ENCODE peak calls at places on chromosomes 11 and 22, in five cellular contexts. One of them, this sample, is unnamed.

GRCh38 chr22:20154602-20155183 is 3.8 kb upstream of the CCDC188 start:
- DNase-seq in esophagus squamous epithelium: no peak
- DNase-seq in activated T-cell treated with anti-CD3 and anti-CD28 coated beads for 1 hour: no peak
- DNase-seq in omental fat pad: no peak
- DNase-seq in uterus: no peak
- DNase-seq in this sample: no peak

GRCh38 chr11:69403556-69404215 is 77.8 kb upstream of the LINC01488 start:
- DNase-seq in esophagus squamous epithelium: no peak
- DNase-seq in activated T-cell treated with anti-CD3 and anti-CD28 coated beads for 1 hour: no peak
- DNase-seq in omental fat pad: no peak
- DNase-seq in uterus: no peak
- DNase-seq in this sample: peak; percentile 23

GRCh38 chr11:45180888-45181594 is 34.6 kb downstream of the PRDM11 start:
- DNase-seq in esophagus squamous epithelium: no peak
- DNase-seq in activated T-cell treated with anti-CD3 and anti-CD28 coated beads for 1 hour: peak; percentile 27
- DNase-seq in omental fat pad: no peak
- DNase-seq in uterus: peak; percentile 79
- DNase-seq in this sample: peak; percentile 92

GRCh38 chr11:48107188-48107704 is 109.4 kb upstream of the OR4B1 start:
- DNase-seq in esophagus squamous epithelium: no peak
- DNase-seq in activated T-cell treated with anti-CD3 and anti-CD28 coated beads for 1 hour: no peak
- DNase-seq in omental fat pad: no peak
- DNase-seq in uterus: no peak
- DNase-seq in this sample: no peak

GRCh38 chr11:86245369-86246292 is 1.1 kb downstream of the EED start:
- DNase-seq in esophagus squamous epithelium: no peak
- DNase-seq in activated T-cell treated with anti-CD3 and anti-CD28 coated beads for 1 hour: no peak
- DNase-seq in omental fat pad: no peak
- DNase-seq in uterus: no peak
- DNase-seq in this sample: no peak

GRCh38 chr11:12792590-12792989 is 118.4 kb downstream of the TEAD1 start:
- DNase-seq in esophagus squamous epithelium: no peak
- DNase-seq in activated T-cell treated with anti-CD3 and anti-CD28 coated beads for 1 hour: no peak
- DNase-seq in omental fat pad: no peak
- DNase-seq in uterus: no peak
- DNase-seq in this sample: no peak

GRCh38 chr11:6655790-6656580 is at the start of gene DCHS1:
- DNase-seq in esophagus squamous epithelium: no peak
- DNase-seq in activated T-cell treated with anti-CD3 and anti-CD28 coated beads for 1 hour: no peak
- DNase-seq in omental fat pad: no peak
- DNase-seq in uterus: peak; percentile 64
- DNase-seq in this sample: no peak

GRCh38 chr11:125663910-125664309 is 16.7 kb downstream of the ACRV1 start:
- DNase-seq in esophagus squamous epithelium: no peak
- DNase-seq in activated T-cell treated with anti-CD3 and anti-CD28 coated beads for 1 hour: no peak
- DNase-seq in omental fat pad: no peak
- DNase-seq in uterus: no peak
- DNase-seq in this sample: no peak

GRCh38 chr22:27393371-27393770 is 408.2 kb downstream of the MN1 start:
- DNase-seq in esophagus squamous epithelium: no peak
- DNase-seq in activated T-cell treated with anti-CD3 and anti-CD28 coated beads for 1 hour: no peak
- DNase-seq in omental fat pad: no peak
- DNase-seq in uterus: no peak
- DNase-seq in this sample: no peak

GRCh38 chr11:14364322-14364721 is 5.3 kb upstream of the RRAS2 start:
- DNase-seq in esophagus squamous epithelium: no peak
- DNase-seq in activated T-cell treated with anti-CD3 and anti-CD28 coated beads for 1 hour: no peak
- DNase-seq in omental fat pad: no peak
- DNase-seq in uterus: no peak
- DNase-seq in this sample: no peak

GRCh38 chr11:130979386-130979972 is 63.2 kb upstream of the SNX19 start:
- DNase-seq in esophagus squamous epithelium: no peak
- DNase-seq in activated T-cell treated with anti-CD3 and anti-CD28 coated beads for 1 hour: no peak
- DNase-seq in omental fat pad: no peak
- DNase-seq in uterus: no peak
- DNase-seq in this sample: no peak

GRCh38 chr11:102197759-102198158 is 87.5 kb downstream of the YAP1 start:
- DNase-seq in esophagus squamous epithelium: no peak
- DNase-seq in activated T-cell treated with anti-CD3 and anti-CD28 coated beads for 1 hour: no peak
- DNase-seq in omental fat pad: no peak
- DNase-seq in uterus: no peak
- DNase-seq in this sample: no peak

GRCh38 chr11:116461789-116462188 is 311.0 kb downstream of the BUD13 start:
- DNase-seq in esophagus squamous epithelium: no peak
- DNase-seq in activated T-cell treated with anti-CD3 and anti-CD28 coated beads for 1 hour: no peak
- DNase-seq in omental fat pad: no peak
- DNase-seq in uterus: no peak
- DNase-seq in this sample: no peak

GRCh38 chr11:133157180-133157579 is 375.1 kb downstream of the OPCML start:
- DNase-seq in esophagus squamous epithelium: no peak
- DNase-seq in activated T-cell treated with anti-CD3 and anti-CD28 coated beads for 1 hour: no peak
- DNase-seq in omental fat pad: no peak
- DNase-seq in uterus: no peak
- DNase-seq in this sample: no peak

GRCh38 chr11:119572481-119573424 is 149.8 kb upstream of the THY1 start:
- DNase-seq in esophagus squamous epithelium: no peak
- DNase-seq in activated T-cell treated with anti-CD3 and anti-CD28 coated beads for 1 hour: no peak
- DNase-seq in omental fat pad: no peak
- DNase-seq in uterus: no peak
- DNase-seq in this sample: no peak

GRCh38 chr11:46064221-46064620 is 57.0 kb downstream of the PHF21A start:
- DNase-seq in esophagus squamous epithelium: no peak
- DNase-seq in activated T-cell treated with anti-CD3 and anti-CD28 coated beads for 1 hour: no peak
- DNase-seq in omental fat pad: no peak
- DNase-seq in uterus: no peak
- DNase-seq in this sample: no peak

GRCh38 chr11:96307748-96308133 is 35.3 kb downstream of the MAML2 start:
- DNase-seq in esophagus squamous epithelium: no peak
- DNase-seq in activated T-cell treated with anti-CD3 and anti-CD28 coated beads for 1 hour: no peak
- DNase-seq in omental fat pad: no peak
- DNase-seq in uterus: no peak
- DNase-seq in this sample: no peak

GRCh38 chr22:46280999-46281623 is 13.3 kb downstream of the TTC38 start:
- DNase-seq in esophagus squamous epithelium: no peak
- DNase-seq in activated T-cell treated with anti-CD3 and anti-CD28 coated beads for 1 hour: no peak
- DNase-seq in omental fat pad: no peak
- DNase-seq in uterus: no peak
- DNase-seq in this sample: peak; percentile 74

GRCh38 chr11:118746988-118747585 is 43.9 kb downstream of the DDX6 start:
- DNase-seq in esophagus squamous epithelium: no peak
- DNase-seq in activated T-cell treated with anti-CD3 and anti-CD28 coated beads for 1 hour: no peak
- DNase-seq in omental fat pad: no peak
- DNase-seq in uterus: no peak
- DNase-seq in this sample: no peak

GRCh38 chr11:82718307-82718706 is 15.4 kb downstream of the FAM181B start:
- DNase-seq in esophagus squamous epithelium: no peak
- DNase-seq in activated T-cell treated with anti-CD3 and anti-CD28 coated beads for 1 hour: no peak
- DNase-seq in omental fat pad: no peak
- DNase-seq in uterus: no peak
- DNase-seq in this sample: no peak

GRCh38 chr11:88297320-88298263 is 39.9 kb downstream of the CTSC start:
- DNase-seq in esophagus squamous epithelium: no peak
- DNase-seq in activated T-cell treated with anti-CD3 and anti-CD28 coated beads for 1 hour: no peak
- DNase-seq in omental fat pad: no peak
- DNase-seq in uterus: no peak
- DNase-seq in this sample: no peak

GRCh38 chr11:58059011-58059358 is 28.2 kb downstream of the OR6Q1 start:
- DNase-seq in esophagus squamous epithelium: no peak
- DNase-seq in activated T-cell treated with anti-CD3 and anti-CD28 coated beads for 1 hour: no peak
- DNase-seq in omental fat pad: no peak
- DNase-seq in uterus: no peak
- DNase-seq in this sample: no peak

GRCh38 chr11:68999093-68999747 is 13.8 kb downstream of the MRGPRF start:
- DNase-seq in esophagus squamous epithelium: no peak
- DNase-seq in activated T-cell treated with anti-CD3 and anti-CD28 coated beads for 1 hour: no peak
- DNase-seq in omental fat pad: peak; percentile 18
- DNase-seq in uterus: peak; percentile 8
- DNase-seq in this sample: peak; percentile 29

GRCh38 chr11:1839924-1840779 is 1.4 kb downstream of the TNNI2 start:
- DNase-seq in esophagus squamous epithelium: no peak
- DNase-seq in activated T-cell treated with anti-CD3 and anti-CD28 coated beads for 1 hour: no peak
- DNase-seq in omental fat pad: no peak
- DNase-seq in uterus: no peak
- DNase-seq in this sample: no peak

This sample was measured in posterior vena cava.